ENCODE peak calls at places on chromosomes 5 and 9, in five cellular contexts. J, D, E, R and M are unnamed samples.

GRCh38 chr9:89359018-89359417 is 40.7 kb downstream of the SECISBP2 start:
- DNase-seq in D (no peak), R (no peak), E (no peak), J (peak; percentile 24), M (no peak)

GRCh38 chr5:131357739-131358561 is 94.1 kb downstream of the CDC42SE2 start:
- DNase-seq in J (no peak), R (no peak), E (no peak), D (peak; percentile 61), M (no peak)

GRCh38 chr9:124733964-124734740 is 37.0 kb downstream of the NR6A1 start:
- DNase-seq in J (no peak), E (no peak), R (no peak), D (no peak), M (no peak)

GRCh38 chr5:78841767-78842166 is 143.3 kb downstream of the ARSB start:
- DNase-seq in E (peak; percentile 50), R (no peak), D (no peak), J (no peak), M (no peak)

GRCh38 chr5:130206686-130207085 is 302.4 kb downstream of the CHSY3 start:
- DNase-seq in J (no peak), D (no peak), R (no peak), E (no peak), M (no peak)

GRCh38 chr9:76703270-76703669 is 61.0 kb upstream of the PCA3 start:
- DNase-seq in E (no peak), J (no peak), R (no peak), D (no peak), M (no peak)

GRCh38 chr5:9529041-9529480 is 16.8 kb downstream of the SEMA5A start:
- DNase-seq in E (no peak), J (no peak), D (no peak), R (no peak), M (no peak)

GRCh38 chr9:95048225-95049087 is 269.1 kb downstream of the FANCC start:
- DNase-seq in J (peak; percentile 68), D (peak; percentile 32), E (peak; percentile 65), R (no peak), M (no peak)

GRCh38 chr9:120655005-120655622 is 59.2 kb downstream of the MEGF9 start:
- DNase-seq in R (no peak), E (peak; percentile 34), D (no peak), J (no peak), M (no peak)

GRCh38 chr5:82975812-82976211 is 101.4 kb downstream of the TMEM167A start:
- DNase-seq in R (no peak), D (no peak), E (no peak), J (no peak), M (no peak)

GRCh38 chr5:60026174-60026573 is 132.6 kb upstream of the PDE4D start:
- DNase-seq in J (no peak), E (peak; percentile 85), D (no peak), R (no peak), M (no peak)

GRCh38 chr5:108753331-108753730 is 5.6 kb downstream of the FER start:
- DNase-seq in E (peak; percentile 29), D (no peak), J (no peak), R (no peak), M (no peak)

GRCh38 chr5:137632716-137633115 is 103.2 kb downstream of the KLHL3 start:
- DNase-seq in R (no peak), D (no peak), J (no peak), E (no peak), M (no peak)

GRCh38 chr5:154287136-154287535 is 96.6 kb downstream of the GALNT10 start:
- DNase-seq in R (no peak), J (no peak), E (peak; percentile 92), D (no peak), M (no peak)

GRCh38 chr5:9838906-9839305 is 208.8 kb upstream of the TAS2R1 start:
- DNase-seq in D (no peak), J (no peak), R (no peak), E (no peak), M (no peak)

GRCh38 chr9:11190719-11191118 is 577.9 kb upstream of the PTPRD start:
- DNase-seq in E (no peak), J (no peak), R (no peak), D (no peak), M (no peak)

GRCh38 chr5:36530249-36530648 is 76.2 kb upstream of the SLC1A3 start:
- DNase-seq in R (no peak), D (no peak), E (no peak), J (no peak), M (no peak)

GRCh38 chr5:144421411-144421810 is 250.7 kb downstream of the KCTD16 start:
- DNase-seq in R (no peak), E (peak; percentile 47), D (no peak), J (no peak), M (no peak)

GRCh38 chr5:157354825-157355224 is 88.9 kb downstream of the CYFIP2 start:
- DNase-seq in R (no peak), D (no peak), J (no peak), E (peak; percentile 22), M (no peak)

GRCh38 chr9:76266649-76267627 is 127.3 kb downstream of the RFK start:
- DNase-seq in D (no peak), J (no peak), E (no peak), R (no peak), M (no peak)

GRCh38 chr9:136719212-136719880 is 7.0 kb downstream of the DIPK1B start:
- DNase-seq in J (no peak), R (no peak), D (no peak), E (no peak), M (no peak)

GRCh38 chr5:75843319-75843718 is 126.1 kb upstream of the POC5 start:
- DNase-seq in J (no peak), E (no peak), R (no peak), D (no peak), M (no peak)

GRCh38 chr5:141430332-141431113 is at the start of gene PCDHGA12:
- DNase-seq in E (peak; percentile 27), D (peak; percentile 43), J (no peak), R (no peak), M (no peak)

GRCh38 chr9:94656190-94656589 is 16.9 kb upstream of the FBP1 start:
- DNase-seq in R (no peak), E (no peak), D (peak; percentile 59), J (no peak), M (no peak)

GRCh38 chr9:20623021-20623747 is 885 bp upstream of the MLLT3 start:
- DNase-seq in J (peak; percentile 52), E (no peak), R (no peak), D (peak; percentile 80), M (no peak)

GRCh38 chr5:143717400-143717799 is 94.6 kb upstream of the HMHB1 start:
- DNase-seq in J (no peak), R (no peak), D (no peak), E (peak; percentile 91), M (no peak)